ENCODE peak calls at places on chromosomes 6 and 20, in seven cellular contexts. K is HCT116, S is colonic mucosa, E is GM23248, G is Karpas-422, U is PC-3, Z is fibroblast of lung. N is an unnamed sample.

GRCh38 chr6:41377071-41377470 is 41.7 kb downstream of the NCR2 start:
- DNase-seq in U (no peak), S (no peak), E (no peak), G (no peak), Z (no peak), K (no peak), N (no peak)

GRCh38 chr20:45211569-45212474 is 5.0 kb downstream of the SEMG1 start:
- DNase-seq in G (no peak), Z (no peak), U (no peak), K (no peak), S (no peak), E (no peak), N (no peak)

GRCh38 chr6:1604347-1604990 is 5.2 kb upstream of the FOXC1 start:
- DNase-seq in G (peak; percentile 79), K (no peak), E (peak; percentile 80), Z (peak; percentile 35), U (peak; percentile 89), S (peak; percentile 61), N (peak; percentile 44)

GRCh38 chr6:7108964-7109836 is 1.4 kb downstream of the RREB1 start:
- DNase-seq in K (no peak), G (no peak), S (peak; percentile 76), U (peak; percentile 71), E (peak; percentile 92), Z (peak; percentile 85), N (peak; percentile 57)

GRCh38 chr20:48771542-48771941 is 56.3 kb downstream of the PREX1 start:
- DNase-seq in S (no peak), E (peak; percentile 91), Z (no peak), U (no peak), K (no peak), G (no peak), N (no peak)

GRCh38 chr6:29872791-29873190 is 45.2 kb downstream of the HLA-G start:
- DNase-seq in G (no peak), K (no peak), Z (no peak), E (no peak), S (no peak), U (no peak), N (no peak)

GRCh38 chr20:57508381-57508780 is 16.6 kb downstream of the CTCFL start:
- DNase-seq in G (no peak), U (no peak), Z (no peak), K (no peak), S (no peak), E (no peak), N (no peak)

GRCh38 chr6:106097368-106098231 is 11.5 kb downstream of the PRDM1 start:
- DNase-seq in S (peak; percentile 51), Z (peak; percentile 81), E (peak; percentile 75), K (no peak), G (peak; percentile 59), U (peak; percentile 23), N (peak; percentile 74)

GRCh38 chr20:13277663-13278295 is 56.7 kb downstream of the ISM1 start:
- DNase-seq in E (peak; percentile 86), G (no peak), S (no peak), K (no peak), U (no peak), Z (no peak), N (no peak)

GRCh38 chr6:151291145-151292055 is 51.6 kb downstream of the AKAP12 start:
- DNase-seq in E (no peak), Z (peak; percentile 94), S (peak; percentile 22), G (no peak), K (no peak), U (no peak), N (no peak)

GRCh38 chr6:18022398-18023231 is 35.2 kb upstream of the KIF13A start:
- DNase-seq in E (peak; percentile 75), K (no peak), Z (peak; percentile 12), U (peak; percentile 44), G (no peak), S (no peak), N (no peak)

GRCh38 chr6:33207569-33208088 is 671 bp upstream of the RING1 start:
- DNase-seq in S (peak; percentile 64), E (peak; percentile 86), U (peak; percentile 38), G (peak; percentile 69), K (no peak), Z (peak; percentile 57), N (no peak)

GRCh38 chr20:51416532-51417244 is 125.8 kb downstream of the NFATC2 start:
- DNase-seq in S (no peak), K (no peak), E (no peak), G (no peak), Z (no peak), U (no peak), N (no peak)

GRCh38 chr20:59939052-59939878 is 840 bp downstream of the PPP1R3D start:
- DNase-seq in Z (peak; percentile 12), G (no peak), K (no peak), S (peak; percentile 25), E (no peak), U (peak; percentile 21), N (no peak)

GRCh38 chr6:157764346-157765068 is 58.5 kb upstream of the SNX9 start:
- DNase-seq in Z (peak; percentile 99), K (peak; percentile 91), U (peak; percentile 95), G (peak; percentile 91), S (peak; percentile 87), E (peak; percentile 100), N (peak; percentile 65)

GRCh38 chr20:40805592-40805991 is 116.6 kb upstream of the MAFB start:
- DNase-seq in Z (no peak), K (no peak), E (no peak), S (no peak), U (no peak), G (no peak), N (no peak)

GRCh38 chr6:125300992-125301434 is 754 bp downstream of the HDDC2 start:
- DNase-seq in E (peak; percentile 62), S (no peak), G (peak; percentile 54), Z (peak; percentile 58), U (peak; percentile 5), K (no peak), N (no peak)

GRCh38 chr6:69179681-69180080 is 544.6 kb downstream of the ADGRB3 start:
- DNase-seq in E (no peak), S (no peak), G (no peak), K (no peak), Z (peak; percentile 37), U (no peak), N (no peak)

GRCh38 chr6:25332671-25333071 is 53.5 kb downstream of the CARMIL1 start:
- DNase-seq in S (no peak), K (no peak), E (no peak), G (no peak), Z (no peak), U (no peak), N (no peak)

GRCh38 chr6:133590814-133591213 is 298.1 kb upstream of the TCF21 start:
- DNase-seq in E (peak; percentile 22), G (no peak), Z (peak; percentile 63), K (no peak), U (peak; percentile 18), S (no peak), N (no peak)

GRCh38 chr6:133594551-133594950 is 294.4 kb upstream of the TCF21 start:
- DNase-seq in U (peak; percentile 33), Z (peak; percentile 52), S (no peak), K (no peak), G (no peak), E (peak; percentile 28), N (no peak)

GRCh38 chr6:133587841-133588240 is 301.1 kb upstream of the TCF21 start:
- DNase-seq in Z (peak; percentile 92), U (no peak), G (no peak), S (no peak), E (peak; percentile 80), K (no peak), N (no peak)

GRCh38 chr6:133590196-133590595 is 298.7 kb upstream of the TCF21 start:
- DNase-seq in G (no peak), K (no peak), E (no peak), S (no peak), Z (no peak), U (no peak), N (no peak)

GRCh38 chr6:133591330-133591729 is 297.6 kb upstream of the TCF21 start:
- DNase-seq in E (peak; percentile 55), G (no peak), Z (peak; percentile 34), U (no peak), K (no peak), S (no peak), N (no peak)
- H3K27ac ChIP-seq in E (peak overlapping the region; percentile 44), G (no peak overlapping the region), Z (no peak overlapping the region), U (no peak overlapping the region), K (peak overlapping the region; percentile 56), S (no peak overlapping the region), N (no peak overlapping the region)

GRCh38 chr6:39320370-39320984 is 2.0 kb downstream of the KCNK16 start:
- DNase-seq in U (no peak), E (no peak), G (no peak), S (no peak), Z (no peak), K (no peak), N (no peak)

GRCh38 chr6:39317256-39317655 is 3.0 kb upstream of the KCNK17 start:
- DNase-seq in E (no peak), S (no peak), G (no peak), K (no peak), U (no peak), Z (no peak), N (no peak)

GRCh38 chr6:39321761-39322160 is 741 bp downstream of the KCNK16 start:
- DNase-seq in E (no peak), S (no peak), U (no peak), Z (no peak), G (no peak), K (no peak), N (no peak)

GRCh38 chr6:39322306-39322850 is at the start of gene KCNK16:
- DNase-seq in Z (no peak), G (no peak), K (no peak), E (no peak), S (no peak), U (no peak), N (no peak)

DNA sequence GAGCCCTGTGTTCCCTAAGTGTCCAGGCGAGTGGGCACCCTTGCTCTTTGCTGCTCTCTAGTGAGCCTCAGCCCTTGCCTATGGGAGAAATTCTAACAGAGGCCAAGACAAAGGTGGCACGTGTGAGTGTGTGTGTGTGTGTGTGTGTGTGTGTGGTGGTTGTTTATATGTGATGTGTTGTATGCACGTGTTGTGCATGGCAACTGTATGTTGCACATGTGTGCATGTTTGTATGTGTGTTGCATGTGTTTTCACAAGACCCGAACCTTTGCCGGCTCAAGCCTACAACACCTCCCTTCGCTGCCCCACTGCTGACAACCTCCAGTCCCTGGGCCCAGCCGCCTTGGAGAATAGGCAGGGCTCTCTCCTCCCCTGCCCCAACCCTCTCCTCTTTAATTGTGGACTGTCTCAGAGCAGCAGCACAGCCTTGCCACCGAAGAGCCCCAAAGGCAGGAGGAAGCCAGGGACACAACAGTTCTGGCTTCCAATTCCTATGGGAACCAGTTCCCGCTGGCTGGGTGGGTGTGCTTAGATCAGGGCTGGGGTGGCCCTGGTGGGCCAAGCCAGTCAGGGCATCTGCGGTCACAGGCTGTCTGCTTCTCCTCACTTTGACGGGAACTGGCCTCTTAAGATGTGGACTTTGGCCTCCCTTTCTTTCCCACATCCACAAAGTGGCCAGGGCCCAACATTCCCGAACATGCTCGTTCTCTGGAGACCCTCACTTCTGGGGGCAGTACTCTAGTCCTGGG is 2.7 kb downstream of the KCNK16 start:
- DNase-seq in K (no peak), U (no peak), Z (no peak), E (no peak), S (no peak), G (no peak), N (no peak)
- H3K9ac ChIP-seq in K (no peak overlapping the region), U (no peak overlapping the region), Z (no peak overlapping the region), E (no peak overlapping the region), S (no peak overlapping the region), G (no peak overlapping the region), N (no peak overlapping the region)

GRCh38 chr6:32108727-32109113 is 418 bp downstream of the TNXB start:
- DNase-seq in Z (no peak), S (no peak), G (no peak), E (no peak), K (no peak), U (no peak), N (no peak)
- H3K4me3 ChIP-seq in Z (peak overlapping the region; percentile 13), S (peak overlapping the region; percentile 15), G (no peak overlapping the region), E (peak overlapping the region; percentile 64), K (no peak overlapping the region), U (no peak overlapping the region), N (no peak overlapping the region)

GRCh38 chr20:50303573-50304500 is 113.2 kb downstream of the CEBPB start:
- DNase-seq in E (peak; percentile 71), G (no peak), K (no peak), Z (peak; percentile 93), S (peak; percentile 83), U (peak; percentile 39), N (no peak)
- H3K27ac ChIP-seq in E (peak overlapping the region; percentile 98), G (no peak overlapping the region), K (no peak overlapping the region), Z (peak overlapping the region; percentile 99), S (peak overlapping the region; percentile 77), U (no peak overlapping the region), N (no peak overlapping the region)